ENCODE peak calls at places on chromosomes 16 and 17, in seven cellular contexts. P, I, F, M, T, O and H are unnamed samples.

GRCh38 chr17:69213059-69213813 is 15.4 kb downstream of the ABCA10 start:
- DNase-seq in M (no peak), T (no peak), O (no peak), F (no peak), I (peak; percentile 21), P (no peak), H (no peak)

GRCh38 chr16:4097826-4098240 is 18.4 kb downstream of the ADCY9 start:
- DNase-seq in M (peak; percentile 67), O (no peak), F (peak; percentile 80), I (no peak), P (no peak), T (peak; percentile 26), H (no peak)

GRCh38 chr17:31067699-31068184 is 27.0 kb upstream of the NF1 start:
- DNase-seq in I (peak; percentile 73), M (peak; percentile 73), T (no peak), O (no peak), F (peak; percentile 83), P (peak; percentile 34), H (no peak)

GRCh38 chr17:59561042-59561441 is 4.4 kb upstream of the DHX40 start:
- DNase-seq in O (peak; percentile 22), I (peak; percentile 12), P (peak; percentile 65), M (peak; percentile 61), T (no peak), F (peak; percentile 41), H (no peak)

GRCh38 chr17:4898351-4898750 is 985 bp upstream of the C17orf107 start:
- DNase-seq in T (no peak), M (no peak), F (no peak), O (no peak), I (no peak), P (no peak), H (no peak)

GRCh38 chr16:2427526-2427925 is 1.7 kb upstream of the CCNF start:
- DNase-seq in P (no peak), T (no peak), O (no peak), M (no peak), I (no peak), F (no peak), H (no peak)

GRCh38 chr16:5928476-5929055 is 831.0 kb upstream of the EEF2KMT start:
- DNase-seq in F (no peak), O (peak; percentile 54), T (no peak), P (no peak), I (no peak), M (no peak), H (no peak)

GRCh38 chr16:83887088-83887487 is 11.8 kb upstream of the MLYCD start:
- DNase-seq in P (peak; percentile 31), M (peak; percentile 49), F (peak; percentile 32), I (peak; percentile 2), O (peak; percentile 27), T (no peak), H (no peak)

GRCh38 chr16:54118846-54119245 is 167.7 kb downstream of the IRX3 start:
- DNase-seq in O (no peak), M (no peak), P (no peak), I (peak; percentile 25), T (no peak), F (peak; percentile 23), H (no peak)

GRCh38 chr17:36869856-36870617 is 67.2 kb upstream of the LHX1 start:
- DNase-seq in I (peak; percentile 24), T (peak; percentile 51), O (no peak), M (no peak), F (peak; percentile 64), P (no peak), H (no peak)

GRCh38 chr16:75116081-75116910 is at the start of gene LDHD:
- DNase-seq in P (peak; percentile 75), M (peak; percentile 75), I (peak; percentile 21), O (peak; percentile 67), T (peak; percentile 94), F (peak; percentile 57), H (no peak)

GRCh38 chr17:63349478-63350000 is 96.6 kb downstream of the CYB561 start:
- DNase-seq in M (no peak), I (no peak), O (no peak), F (peak; percentile 36), T (no peak), P (no peak), H (no peak)

GRCh38 chr16:61277849-61278248 is 758.4 kb downstream of the CDH8 start:
- DNase-seq in O (no peak), I (no peak), P (no peak), F (no peak), T (no peak), M (no peak), H (no peak)

GRCh38 chr16:70576431-70577255 is 53.0 kb downstream of the SF3B3 start:
- DNase-seq in O (no peak), F (peak; percentile 85), T (no peak), P (no peak), I (peak; percentile 86), M (peak; percentile 22), H (no peak)

GRCh38 chr16:67993207-67994036 is 5.9 kb downstream of the DPEP2 start:
- DNase-seq in P (peak; percentile 63), I (peak; percentile 38), F (peak; percentile 79), O (peak; percentile 84), T (peak; percentile 93), M (peak; percentile 66), H (peak; percentile 78)

GRCh38 chr17:19502517-19502916 is 31.1 kb upstream of the SLC47A1 start:
- DNase-seq in F (no peak), O (no peak), P (no peak), M (no peak), T (no peak), I (no peak), H (no peak)

GRCh38 chr17:7818746-7819645 is 15.0 kb upstream of the KDM6B start:
- DNase-seq in I (no peak), T (peak; percentile 68), M (no peak), F (no peak), O (no peak), P (no peak), H (no peak)

GRCh38 chr17:73600103-73600871 is 44.0 kb downstream of the SDK2 start:
- DNase-seq in T (no peak), F (peak; percentile 13), M (no peak), I (no peak), P (no peak), O (no peak), H (no peak)

GRCh38 chr17:6279659-6280058 is 155.3 kb downstream of the AIPL1 start:
- DNase-seq in M (peak; percentile 87), P (peak; percentile 56), F (no peak), O (peak; percentile 65), T (no peak), I (peak; percentile 88), H (no peak)

GRCh38 chr17:76384987-76385891 is 830 bp downstream of the SPHK1 start:
- DNase-seq in O (peak; percentile 47), P (no peak), M (peak; percentile 64), I (peak; percentile 84), T (peak; percentile 92), F (peak; percentile 66), H (peak; percentile 41)

GRCh38 chr16:1445518-1446197 is 1.3 kb upstream of the CCDC154 start:
- DNase-seq in T (no peak), I (no peak), P (no peak), O (no peak), F (no peak), M (no peak), H (no peak)

GRCh38 chr17:60832206-60832605 is 154.6 kb downstream of the BCAS3 start:
- DNase-seq in F (peak; percentile 5), P (no peak), T (no peak), I (no peak), M (no peak), O (peak; percentile 28), H (no peak)

GRCh38 chr17:44655983-44656700 is at the start of gene MEIOC:
- DNase-seq in O (peak; percentile 80), T (no peak), M (no peak), F (peak; percentile 22), P (no peak), I (peak; percentile 9), H (no peak)

GRCh38 chr16:89410794-89411309 is 79.5 kb downstream of the ANKRD11 start:
- DNase-seq in O (no peak), T (peak; percentile 81), P (no peak), F (peak; percentile 91), I (peak; percentile 67), M (no peak), H (no peak)

GRCh38 chr17:31122746-31123145 is 28.0 kb downstream of the NF1 start:
- DNase-seq in M (no peak), P (no peak), I (no peak), O (no peak), F (no peak), T (no peak), H (no peak)

GRCh38 chr17:81470944-81471803 is 41.4 kb downstream of the ACTG1 start:
- DNase-seq in F (no peak), I (no peak), T (no peak), P (no peak), M (peak; percentile 57), O (peak; percentile 72), H (no peak)

GRCh38 chr16:80122155-80122554 is 418.6 kb upstream of the DYNLRB2 start:
- DNase-seq in T (no peak), I (no peak), O (no peak), M (no peak), F (peak; percentile 57), P (no peak), H (no peak)

GRCh38 chr17:48725294-48726064 is 2.5 kb downstream of the PRAC2 start:
- DNase-seq in T (peak; percentile 74), O (no peak), I (no peak), M (peak; percentile 80), P (no peak), F (no peak), H (no peak)

GRCh38 chr16:81807767-81808166 is 28.7 kb downstream of the PLCG2 start:
- DNase-seq in O (no peak), M (no peak), T (no peak), P (no peak), F (no peak), I (no peak), H (no peak)
- H3K27ac ChIP-seq in O (no peak overlapping the region), M (no peak overlapping the region), T (no peak overlapping the region), P (no peak overlapping the region), F (no peak overlapping the region), I (no peak overlapping the region), H (no peak overlapping the region)

DNA sequence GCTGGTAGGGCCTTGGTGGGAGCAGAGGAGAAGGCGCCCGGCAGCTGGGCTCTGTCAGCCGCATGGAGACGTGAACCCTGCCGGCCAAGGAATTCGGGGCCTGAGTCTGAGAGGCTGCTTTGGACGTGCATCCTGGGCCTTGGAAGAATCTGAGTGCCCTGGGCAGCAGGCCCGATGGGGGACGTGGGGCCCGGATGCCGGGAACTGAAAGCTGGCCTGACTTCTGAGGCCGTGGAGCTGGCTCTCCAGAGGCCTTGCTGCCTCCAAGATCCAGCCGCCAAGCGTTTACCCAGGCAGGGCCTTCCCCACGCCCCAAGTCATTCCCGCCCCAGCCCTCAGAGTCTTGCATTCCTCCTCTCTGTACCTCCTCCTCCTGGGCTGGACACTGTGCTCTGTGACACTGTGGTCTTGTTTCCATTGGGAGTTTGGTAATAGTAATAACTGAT is 37.2 kb downstream of the NKD1 start:
- DNase-seq in O (no peak), F (peak; percentile 87), M (no peak), T (peak; percentile 93), I (no peak), P (no peak), H (no peak)
- H3K27ac ChIP-seq in O (no peak overlapping the region), F (no peak overlapping the region), M (no peak overlapping the region), T (peak overlapping the region; percentile 96), I (no peak overlapping the region), P (no peak overlapping the region), H (no peak overlapping the region)

GRCh38 chr17:58373003-58373402 is 21.0 kb upstream of the SUPT4H1 start:
- DNase-seq in P (no peak), M (no peak), I (no peak), F (no peak), O (no peak), T (no peak), H (no peak)
- H3K27ac ChIP-seq in P (no peak overlapping the region), M (no peak overlapping the region), I (no peak overlapping the region), F (no peak overlapping the region), O (no peak overlapping the region), T (no peak overlapping the region), H (no peak overlapping the region)

GRCh38 chr16:57809276-57809793 is 7.0 kb upstream of the KIFC3 start:
- DNase-seq in F (no peak), I (no peak), P (no peak), O (no peak), M (no peak), T (no peak), H (no peak)
- H3K27ac ChIP-seq in F (no peak overlapping the region), I (no peak overlapping the region), P (peak overlapping the region; percentile 71), O (no peak overlapping the region), M (peak overlapping the region; percentile 53), T (no peak overlapping the region), H (no peak overlapping the region)